ENCODE peak calls at places on chromosomes 13 and 19, in four cellular contexts. One of them, this sample, is unnamed.

GRCh38 chr13:94369862-94370491 is 109.5 kb downstream of the DCT start:
- DNase-seq in A549: no peak
- DNase-seq in endothelial cell: no peak
- DNase-seq in activated T-helper 1 cell treated with anti-CD3 and anti-CD28 coated beads, Interleukin-2, amount 50 U/mL, for 16 hours: no peak
- DNase-seq in this sample: no peak

GRCh38 chr13:83150616-83151307 is 731.5 kb downstream of the SLITRK1 start:
- DNase-seq in A549: no peak
- DNase-seq in endothelial cell: no peak
- DNase-seq in activated T-helper 1 cell treated with anti-CD3 and anti-CD28 coated beads, Interleukin-2, amount 50 U/mL, for 16 hours: no peak
- DNase-seq in this sample: no peak

GRCh38 chr13:111622051-111622531 is 301.6 kb downstream of the TEX29 start:
- DNase-seq in A549: no peak
- DNase-seq in endothelial cell: no peak
- DNase-seq in activated T-helper 1 cell treated with anti-CD3 and anti-CD28 coated beads, Interleukin-2, amount 50 U/mL, for 16 hours: no peak
- DNase-seq in this sample: no peak

GRCh38 chr19:15124572-15125231 is 17.5 kb downstream of the SYDE1 start:
- DNase-seq in A549: no peak
- DNase-seq in endothelial cell: no peak
- DNase-seq in activated T-helper 1 cell treated with anti-CD3 and anti-CD28 coated beads, Interleukin-2, amount 50 U/mL, for 16 hours: no peak
- DNase-seq in this sample: no peak

GRCh38 chr19:54464044-54464623 is 556 bp upstream of the LENG9 start:
- DNase-seq in A549: peak; percentile 81
- DNase-seq in endothelial cell: peak; percentile 62
- DNase-seq in activated T-helper 1 cell treated with anti-CD3 and anti-CD28 coated beads, Interleukin-2, amount 50 U/mL, for 16 hours: peak; percentile 66
- DNase-seq in this sample: peak; percentile 35

GRCh38 chr19:10988380-10988779 is 27.6 kb downstream of the SMARCA4 start:
- DNase-seq in A549: no peak
- DNase-seq in endothelial cell: no peak
- DNase-seq in activated T-helper 1 cell treated with anti-CD3 and anti-CD28 coated beads, Interleukin-2, amount 50 U/mL, for 16 hours: no peak
- DNase-seq in this sample: no peak

GRCh38 chr19:34241513-34242337 is 12.6 kb upstream of the GARRE1 start:
- DNase-seq in A549: peak; percentile 59
- DNase-seq in endothelial cell: peak; percentile 72
- DNase-seq in activated T-helper 1 cell treated with anti-CD3 and anti-CD28 coated beads, Interleukin-2, amount 50 U/mL, for 16 hours: no peak
- DNase-seq in this sample: peak; percentile 35

GRCh38 chr13:113591750-113592149 is 7.2 kb downstream of the TFDP1 start:
- DNase-seq in A549: no peak
- DNase-seq in endothelial cell: no peak
- DNase-seq in activated T-helper 1 cell treated with anti-CD3 and anti-CD28 coated beads, Interleukin-2, amount 50 U/mL, for 16 hours: no peak
- DNase-seq in this sample: no peak

GRCh38 chr13:28566891-28567290 is 72.0 kb upstream of the FLT1 start:
- DNase-seq in A549: no peak
- DNase-seq in endothelial cell: no peak
- DNase-seq in activated T-helper 1 cell treated with anti-CD3 and anti-CD28 coated beads, Interleukin-2, amount 50 U/mL, for 16 hours: no peak
- DNase-seq in this sample: no peak

GRCh38 chr19:1206063-1206732 is 620 bp downstream of the STK11 start:
- DNase-seq in A549: no peak
- DNase-seq in endothelial cell: peak; percentile 19
- DNase-seq in activated T-helper 1 cell treated with anti-CD3 and anti-CD28 coated beads, Interleukin-2, amount 50 U/mL, for 16 hours: no peak
- DNase-seq in this sample: no peak

GRCh38 chr13:101115762-101116161 is 300.5 kb downstream of the NALCN start:
- DNase-seq in A549: no peak
- DNase-seq in endothelial cell: no peak
- DNase-seq in activated T-helper 1 cell treated with anti-CD3 and anti-CD28 coated beads, Interleukin-2, amount 50 U/mL, for 16 hours: no peak
- DNase-seq in this sample: no peak

GRCh38 chr19:17606786-17607185 is 51.3 kb downstream of the COLGALT1 start:
- DNase-seq in A549: no peak
- DNase-seq in endothelial cell: no peak
- DNase-seq in activated T-helper 1 cell treated with anti-CD3 and anti-CD28 coated beads, Interleukin-2, amount 50 U/mL, for 16 hours: no peak
- DNase-seq in this sample: no peak

GRCh38 chr13:79808475-79808874 is 327.5 kb downstream of the NDFIP2 start:
- DNase-seq in A549: no peak
- DNase-seq in endothelial cell: no peak
- DNase-seq in activated T-helper 1 cell treated with anti-CD3 and anti-CD28 coated beads, Interleukin-2, amount 50 U/mL, for 16 hours: no peak
- DNase-seq in this sample: no peak

GRCh38 chr19:51108066-51108804 is at the start of gene CTU1:
- DNase-seq in A549: peak; percentile 98
- DNase-seq in endothelial cell: peak; percentile 96
- DNase-seq in activated T-helper 1 cell treated with anti-CD3 and anti-CD28 coated beads, Interleukin-2, amount 50 U/mL, for 16 hours: peak; percentile 98
- DNase-seq in this sample: peak; percentile 93

GRCh38 chr19:35247526-35248309 is 1.1 kb upstream of the LSR start:
- DNase-seq in A549: peak; percentile 78
- DNase-seq in endothelial cell: peak; percentile 66
- DNase-seq in activated T-helper 1 cell treated with anti-CD3 and anti-CD28 coated beads, Interleukin-2, amount 50 U/mL, for 16 hours: peak; percentile 43
- DNase-seq in this sample: peak; percentile 88

GRCh38 chr19:46520616-46521015 is 24.9 kb upstream of the PNMA8B start:
- DNase-seq in A549: no peak
- DNase-seq in endothelial cell: no peak
- DNase-seq in activated T-helper 1 cell treated with anti-CD3 and anti-CD28 coated beads, Interleukin-2, amount 50 U/mL, for 16 hours: no peak
- DNase-seq in this sample: no peak

GRCh38 chr19:2327773-2328400 is 499 bp downstream of the LSM7 start:
- DNase-seq in A549: no peak
- DNase-seq in endothelial cell: no peak
- DNase-seq in activated T-helper 1 cell treated with anti-CD3 and anti-CD28 coated beads, Interleukin-2, amount 50 U/mL, for 16 hours: peak; percentile 32
- DNase-seq in this sample: no peak

GRCh38 chr19:4302238-4302630 is at the start of gene TMIGD2:
- DNase-seq in A549: no peak
- DNase-seq in endothelial cell: no peak
- DNase-seq in activated T-helper 1 cell treated with anti-CD3 and anti-CD28 coated beads, Interleukin-2, amount 50 U/mL, for 16 hours: no peak
- DNase-seq in this sample: no peak

GRCh38 chr19:872266-872951 is 12.9 kb downstream of the CFD start:
- DNase-seq in A549: no peak
- DNase-seq in endothelial cell: no peak
- DNase-seq in activated T-helper 1 cell treated with anti-CD3 and anti-CD28 coated beads, Interleukin-2, amount 50 U/mL, for 16 hours: peak; percentile 44
- DNase-seq in this sample: no peak

GRCh38 chr13:94163535-94163934 is 315.9 kb downstream of the DCT start:
- DNase-seq in A549: no peak
- DNase-seq in endothelial cell: no peak
- DNase-seq in activated T-helper 1 cell treated with anti-CD3 and anti-CD28 coated beads, Interleukin-2, amount 50 U/mL, for 16 hours: no peak
- DNase-seq in this sample: no peak

GRCh38 chr19:47270408-47270807 is 4.3 kb upstream of the INAFM1 start:
- DNase-seq in A549: no peak
- DNase-seq in endothelial cell: no peak
- DNase-seq in activated T-helper 1 cell treated with anti-CD3 and anti-CD28 coated beads, Interleukin-2, amount 50 U/mL, for 16 hours: no peak
- DNase-seq in this sample: no peak

GRCh38 chr13:35598790-35599369 is 122.4 kb upstream of the MAB21L1 start:
- DNase-seq in A549: no peak
- DNase-seq in endothelial cell: no peak
- DNase-seq in activated T-helper 1 cell treated with anti-CD3 and anti-CD28 coated beads, Interleukin-2, amount 50 U/mL, for 16 hours: no peak
- DNase-seq in this sample: no peak

GRCh38 chr13:42878721-42879120 is 97.3 kb downstream of the FAM216B start:
- DNase-seq in A549: no peak
- DNase-seq in endothelial cell: no peak
- DNase-seq in activated T-helper 1 cell treated with anti-CD3 and anti-CD28 coated beads, Interleukin-2, amount 50 U/mL, for 16 hours: no peak
- DNase-seq in this sample: no peak

GRCh38 chr19:12756150-12756883 is 4.7 kb downstream of the BEST2 start:
- DNase-seq in A549: no peak
- DNase-seq in endothelial cell: no peak
- DNase-seq in activated T-helper 1 cell treated with anti-CD3 and anti-CD28 coated beads, Interleukin-2, amount 50 U/mL, for 16 hours: no peak
- DNase-seq in this sample: no peak

GRCh38 chr13:99657848-99658265 is 156.6 kb downstream of the TM9SF2 start:
- DNase-seq in A549: peak; percentile 15
- DNase-seq in endothelial cell: peak; percentile 55
- DNase-seq in activated T-helper 1 cell treated with anti-CD3 and anti-CD28 coated beads, Interleukin-2, amount 50 U/mL, for 16 hours: peak; percentile 13
- DNase-seq in this sample: no peak

GRCh38 chr13:59261928-59262488 is 901.7 kb downstream of the DIAPH3 start:
- DNase-seq in A549: no peak
- DNase-seq in endothelial cell: peak; percentile 8
- DNase-seq in activated T-helper 1 cell treated with anti-CD3 and anti-CD28 coated beads, Interleukin-2, amount 50 U/mL, for 16 hours: no peak
- DNase-seq in this sample: no peak

This sample was measured in NCI-H2107.